ENCODE peak calls at places on chromosomes 11 and 22, in four cellular contexts. Q is GM23338, J is fibroblast of the aortic adventitia, D is NCI-H1930. X is an unnamed sample.

GRCh38 chr11:9878936-9879335 is 215.1 kb downstream of the SWAP70 start:
- DNase-seq in Q (no peak), J (no peak), D (no peak), X (no peak)

GRCh38 chr11:7351228-7351627 is 99.5 kb downstream of the SYT9 start:
- DNase-seq in Q (no peak), J (no peak), D (no peak), X (no peak)

GRCh38 chr11:113591122-113591521 is 115.0 kb downstream of the TMPRSS5 start:
- DNase-seq in Q (no peak), J (no peak), D (no peak), X (no peak)

GRCh38 chr22:46992121-46992731 is 229.8 kb downstream of the TBC1D22A start:
- DNase-seq in Q (peak; percentile 41), J (no peak), D (no peak), X (no peak)

GRCh38 chr11:20278727-20279126 is 84.8 kb upstream of the HTATIP2 start:
- DNase-seq in Q (no peak), J (no peak), D (no peak), X (no peak)

GRCh38 chr11:63682045-63682915 is 980 bp downstream of the RTN3 start:
- DNase-seq in Q (peak; percentile 66), J (no peak), D (no peak), X (peak; percentile 21)

GRCh38 chr11:13465909-13466371 is 2.9 kb upstream of the BTBD10 start:
- DNase-seq in Q (peak; percentile 38), J (peak; percentile 64), D (no peak), X (no peak)

GRCh38 chr11:132332521-132332920 is 962.1 kb downstream of the NTM start:
- DNase-seq in Q (peak; percentile 39), J (no peak), D (no peak), X (no peak)

GRCh38 chr11:67119577-67120391 is 721 bp downstream of the KDM2A start:
- DNase-seq in Q (peak; percentile 44), J (no peak), D (no peak), X (peak; percentile 27)

GRCh38 chr11:77262803-77263202 is 38.7 kb downstream of the GDPD4 start:
- DNase-seq in Q (no peak), J (no peak), D (no peak), X (no peak)

GRCh38 chr22:44151661-44152060 is 29.1 kb upstream of the PARVG start:
- DNase-seq in Q (no peak), J (peak; percentile 83), D (no peak), X (peak; percentile 75)

GRCh38 chr22:40040927-40041326 is 46.2 kb downstream of the FAM83F start:
- DNase-seq in Q (no peak), J (peak; percentile 32), D (no peak), X (peak; percentile 39)

GRCh38 chr11:8671242-8671641 is 11.2 kb downstream of the TRIM66 start:
- DNase-seq in Q (peak; percentile 94), J (peak; percentile 98), D (no peak), X (peak; percentile 88)

GRCh38 chr22:25881353-25881752 is 139.4 kb downstream of the MYO18B start:
- DNase-seq in Q (no peak), J (no peak), D (no peak), X (no peak)

GRCh38 chr11:699116-699508 is 3.5 kb downstream of the TMEM80 start:
- DNase-seq in Q (no peak), J (no peak), D (no peak), X (no peak)

GRCh38 chr22:31102441-31103081 is 4.8 kb downstream of the SELENOM start:
- DNase-seq in Q (no peak), J (peak; percentile 95), D (no peak), X (peak; percentile 87)